ENCODE peak calls at places on chromosome 1, in five cellular contexts. D is Calu3, F is upper lobe of left lung, P is type B pancreatic cell, O is cardiac fibroblast. M is an unnamed sample.

GRCh38 chr1:26408604-26409003 is 2.0 kb upstream of the LIN28A start:
- DNase-seq in P (peak), O (peak), F (peak), D (peak), M (peak)

GRCh38 chr1:179380299-179380698 is 14.5 kb downstream of the AXDND1 start:
- DNase-seq in F (no peak), O (no peak), P (no peak), D (no peak), M (no peak)

GRCh38 chr1:86703696-86704455 is 500 bp upstream of the SH3GLB1 start:
- DNase-seq in P (no peak), D (no peak), O (no peak), F (no peak), M (no peak)

GRCh38 chr1:185300152-185300551 is 16.9 kb downstream of the IVNS1ABP start:
- DNase-seq in P (no peak), O (no peak), F (no peak), D (no peak), M (no peak)

GRCh38 chr1:225441314-225442119 is 13.7 kb upstream of the LBR start:
- DNase-seq in O (no peak), F (no peak), P (no peak), D (peak), M (no peak)

GRCh38 chr1:172359531-172359991 is 60.9 kb upstream of the C1orf105 start:
- DNase-seq in P (no peak), D (no peak), F (no peak), O (peak), M (peak)

GRCh38 chr1:85278853-85279314 is 2.5 kb upstream of the BCL10 start:
- DNase-seq in O (peak), P (no peak), D (peak), F (peak), M (peak)

GRCh38 chr1:86447198-86447790 is 21.4 kb upstream of the CLCA1 start:
- DNase-seq in P (no peak), O (no peak), D (no peak), F (no peak), M (no peak)

GRCh38 chr1:173097001-173097400 is 46.3 kb upstream of the TNFSF18 start:
- DNase-seq in D (no peak), O (no peak), P (no peak), F (no peak), M (no peak)

GRCh38 chr1:238384381-238384780 is 493.7 kb upstream of the ZP4 start:
- DNase-seq in P (no peak), F (no peak), D (no peak), O (no peak), M (no peak)

GRCh38 chr1:164587617-164588367 is 28.8 kb downstream of the PBX1 start:
- DNase-seq in P (no peak), O (no peak), F (no peak), D (no peak), M (no peak)

GRCh38 chr1:115189814-115190541 is 100.7 kb upstream of the TSPAN2 start:
- DNase-seq in O (peak), F (no peak), D (no peak), P (no peak), M (peak)

GRCh38 chr1:219587817-219588561 is 24.9 kb downstream of the ZC3H11B start:
- DNase-seq in D (no peak), P (no peak), O (peak), F (no peak), M (no peak)

GRCh38 chr1:60989745-60990718 is 92.3 kb upstream of the NFIA start:
- DNase-seq in P (no peak), D (no peak), F (no peak), O (peak), M (peak)

GRCh38 chr1:199422206-199422605 is 605.3 kb upstream of the NR5A2 start:
- DNase-seq in O (peak), P (no peak), F (peak), D (peak), M (peak)
- TF ChIP-seq CTCF in O (peak), P (peak), F (peak), D (peak), M (peak)

GRCh38 chr1:39639333-39640130 is at the start of gene HEYL:
- DNase-seq in D (peak), O (peak), F (peak), P (no peak), M (no peak)
- TF ChIP-seq CTCF in D (no peak), O (peak), F (peak), P (peak), M (no peak)

DNA sequence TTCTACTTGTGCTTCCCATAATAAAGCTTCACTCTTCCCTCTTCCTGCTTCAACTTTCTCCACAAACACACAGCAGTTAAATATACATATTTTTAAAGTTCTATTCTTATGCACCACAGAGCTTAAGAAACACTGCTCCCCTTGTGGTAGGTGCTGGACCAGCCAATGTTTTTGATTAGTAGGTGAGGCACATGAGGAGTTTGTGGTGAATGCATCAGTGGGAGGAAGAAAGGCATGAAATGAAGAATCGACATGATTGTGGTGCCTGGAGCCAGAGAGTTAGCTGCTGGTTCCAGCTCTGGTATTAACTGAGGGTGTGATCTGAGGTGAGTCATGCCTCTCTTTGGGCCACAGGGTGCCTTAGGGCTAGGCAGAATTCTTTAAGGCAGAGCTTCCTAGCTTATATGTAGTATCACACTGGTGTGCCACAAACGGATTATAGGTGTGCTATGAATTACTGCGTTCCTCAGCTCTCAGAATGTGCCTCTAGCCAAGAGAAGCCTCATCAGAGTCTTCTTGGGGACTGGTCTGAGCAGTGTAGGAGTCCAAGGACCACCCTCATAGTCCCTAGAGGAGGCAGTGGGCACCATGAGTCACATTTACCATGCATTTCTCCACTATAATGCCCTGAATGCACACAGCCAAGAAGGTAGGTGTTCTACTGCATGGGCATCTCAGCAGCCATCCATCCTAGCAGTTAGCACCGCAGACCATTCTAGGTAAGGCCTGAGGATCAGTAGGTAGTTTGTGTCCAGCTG is 97.4 kb upstream of the SGIP1 start:
- DNase-seq in F (no peak), P (no peak), O (peak), D (peak), M (peak)
- TF ChIP-seq CTCF in F (no peak), P (peak), O (peak), D (peak), M (peak)

DNA sequence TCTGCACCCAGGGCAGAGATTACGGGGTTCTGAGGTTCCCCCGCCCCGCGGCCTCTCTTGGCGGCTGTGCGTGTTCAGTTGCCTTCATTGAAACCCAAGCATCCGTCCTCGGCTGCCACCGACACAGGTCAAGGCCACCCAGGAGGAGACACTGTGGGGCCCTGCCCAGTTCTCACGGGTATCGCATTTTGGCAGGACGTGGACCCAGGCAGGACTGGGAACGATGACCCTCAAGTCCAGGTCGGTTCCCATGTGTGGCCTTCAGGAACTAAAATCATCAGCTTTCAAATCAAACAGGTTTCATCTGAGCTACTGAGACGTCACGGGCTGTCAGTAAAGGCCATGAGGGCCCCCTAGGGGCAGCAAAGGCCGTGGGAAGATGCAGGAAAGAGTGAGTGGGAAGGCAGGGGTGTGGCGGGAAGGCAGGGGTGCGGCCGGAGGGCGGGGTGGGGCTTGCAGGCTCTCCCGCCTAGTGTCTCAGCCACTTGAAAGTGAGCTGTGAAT is 7.0 kb upstream of the C1orf174 start:
- DNase-seq in F (no peak), O (no peak), D (no peak), P (no peak), M (no peak)
- TF ChIP-seq CTCF in F (no peak), O (no peak), D (no peak), P (peak), M (no peak)

DNA sequence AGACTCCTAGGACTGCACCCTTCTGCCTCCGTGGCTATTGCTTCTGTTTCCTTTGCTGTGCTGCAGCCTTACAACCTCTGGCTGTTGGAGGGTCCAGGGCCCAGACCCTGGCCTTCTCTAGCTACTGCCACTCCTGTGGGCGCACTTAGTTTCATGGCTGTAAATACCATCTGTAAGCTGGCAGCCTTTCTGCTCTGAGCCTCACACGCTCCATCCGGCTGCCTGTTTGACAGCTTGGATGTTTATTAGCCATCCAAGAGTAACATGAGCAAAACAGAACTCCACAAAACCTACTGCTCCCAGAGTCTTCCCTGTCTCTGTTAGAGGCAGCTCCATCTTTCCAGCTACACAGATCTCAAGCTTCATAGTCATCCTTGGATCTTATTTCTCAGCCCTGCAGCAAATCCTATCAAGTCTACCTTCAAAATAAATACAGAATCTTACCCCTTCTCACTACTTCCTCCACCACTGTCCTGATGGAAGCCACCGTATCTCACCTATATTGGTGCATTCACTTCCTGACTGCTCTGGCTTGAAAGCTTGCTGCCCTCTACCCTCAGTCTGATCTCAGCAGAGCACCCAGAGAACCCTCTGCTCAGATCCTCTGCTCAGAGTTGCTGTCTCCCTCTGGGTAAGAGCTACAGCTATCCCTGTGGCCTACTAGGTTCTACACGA is 19.1 kb downstream of the SLC25A33 start:
- DNase-seq in P (no peak), D (no peak), F (no peak), O (no peak), M (no peak)
- TF ChIP-seq CTCF in P (no peak), D (no peak), F (no peak), O (no peak), M (no peak)

DNA sequence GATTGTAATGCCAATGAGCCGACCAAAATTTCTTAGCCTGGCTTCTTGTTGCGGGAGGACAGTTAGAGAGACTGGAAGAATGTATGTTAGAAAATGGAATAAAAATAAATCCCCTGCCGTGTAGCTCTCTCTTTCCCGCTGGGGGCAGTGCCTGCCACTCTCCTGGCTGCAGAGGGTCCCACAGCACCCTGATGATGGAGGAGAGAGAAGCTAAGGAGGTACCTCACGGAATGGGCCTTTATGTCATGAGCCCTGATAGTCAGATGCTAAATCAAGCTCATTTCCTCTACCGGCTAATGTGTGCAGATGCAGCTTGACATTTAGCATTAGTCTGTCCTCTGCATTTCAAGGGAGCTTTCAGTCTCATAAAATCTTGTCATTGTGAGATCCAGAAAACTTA is 87.3 kb downstream of the HHAT start:
- DNase-seq in F (no peak), D (no peak), P (no peak), O (no peak), M (no peak)
- TF ChIP-seq CTCF in F (no peak), D (no peak), P (peak), O (no peak), M (no peak)

DNA sequence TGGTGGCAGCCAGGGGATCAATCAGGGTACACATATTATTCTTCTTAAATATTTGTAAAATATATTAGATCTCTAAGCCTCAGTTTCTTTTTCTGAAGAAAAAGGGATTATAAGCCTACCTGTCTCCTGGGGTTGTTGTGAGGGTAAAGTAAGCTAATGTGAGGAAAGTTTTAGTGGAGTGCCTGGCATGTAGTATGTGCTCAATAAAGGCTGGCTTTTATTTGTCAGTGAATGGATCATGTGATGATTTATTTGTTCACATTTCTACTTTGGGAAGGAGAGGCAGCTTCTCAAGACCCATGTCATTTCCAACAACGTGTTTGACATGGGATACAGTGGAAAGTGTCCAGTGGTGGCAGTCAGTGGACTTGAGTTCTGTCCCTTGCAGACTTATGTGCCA is 12.4 kb upstream of the RBM15 start:
- DNase-seq in P (no peak), D (no peak), F (no peak), O (no peak), M (no peak)
- TF ChIP-seq CTCF in P (no peak), D (no peak), F (no peak), O (no peak), M (no peak)

DNA sequence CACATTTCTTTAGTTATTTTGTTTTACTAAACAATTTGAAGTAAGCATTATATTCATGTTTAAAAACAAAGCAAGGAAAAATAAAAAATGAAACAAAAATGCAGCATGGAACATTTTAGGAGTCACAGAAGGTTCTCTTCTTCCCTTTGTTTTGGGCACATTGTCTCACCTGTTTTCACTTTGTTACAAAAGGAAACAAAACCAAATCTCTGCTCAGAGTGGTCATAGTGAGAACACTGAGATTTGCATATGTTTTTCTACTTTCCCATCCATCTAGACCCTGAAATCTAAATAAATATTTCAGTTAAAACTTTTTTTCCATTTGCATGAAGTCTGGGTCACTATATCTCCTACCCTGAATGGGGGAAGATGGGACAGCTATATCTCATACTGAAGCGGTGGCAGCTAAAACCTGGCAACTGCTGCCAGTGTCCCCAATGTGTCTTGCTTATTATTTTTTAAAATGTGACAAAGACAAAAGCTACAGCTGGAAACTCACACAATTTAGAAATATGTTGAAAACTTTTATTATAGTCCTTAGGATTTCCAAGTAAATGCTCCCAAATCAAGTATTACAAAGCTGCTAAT is 3.5 kb downstream of the EXOC8 start:
- DNase-seq in P (no peak), D (no peak), O (no peak), F (no peak), M (no peak)
- TF ChIP-seq CTCF in P (no peak), D (no peak), O (no peak), F (no peak), M (no peak)